ENCODE peak calls at places on chromosomes 12 and 14, in six cellular contexts. H, A, M, E, Y and O are unnamed samples.
A peak's percentile ranks its signal among the peaks of the same experiment; 100 is the strongest.

GRCh38 chr14:73227812-73228781 is 9.2 kb upstream of the PAPLN start:
- DNase-seq in H (peak; percentile 38), A (no peak), M (peak; percentile 74), E (peak; percentile 84), Y (peak; percentile 43), O (peak; percentile 93)

GRCh38 chr12:115934046-115934445 is 343.4 kb downstream of the MED13L start:
- DNase-seq in H (no peak), A (no peak), M (no peak), E (no peak), Y (no peak), O (peak; percentile 68)

GRCh38 chr14:105943973-105944602 is 417.7 kb downstream of the TMEM121 start:
- DNase-seq in H (no peak), A (no peak), M (no peak), E (no peak), Y (no peak), O (no peak)

GRCh38 chr14:65168840-65169239 is 66.5 kb upstream of the MAX start:
- DNase-seq in H (no peak), A (no peak), M (no peak), E (peak; percentile 28), Y (no peak), O (no peak)

GRCh38 chr14:102020058-102020971 is 55.9 kb downstream of the DYNC1H1 start:
- DNase-seq in H (no peak), A (no peak), M (no peak), E (no peak), Y (no peak), O (no peak)

GRCh38 chr12:91975891-91976290 is 169.8 kb downstream of the BTG1 start:
- DNase-seq in H (no peak), A (no peak), M (no peak), E (no peak), Y (no peak), O (no peak)

GRCh38 chr14:105473033-105473676 is 1.5 kb upstream of the CRIP2 start:
- DNase-seq in H (no peak), A (no peak), M (peak; percentile 52), E (no peak), Y (no peak), O (no peak)

GRCh38 chr12:92968201-92968813 is 39.2 kb upstream of the EEA1 start:
- DNase-seq in H (no peak), A (no peak), M (no peak), E (no peak), Y (no peak), O (no peak)

GRCh38 chr12:130526813-130527212 is 189.1 kb downstream of the PIWIL1 start:
- DNase-seq in H (peak; percentile 17), A (no peak), M (no peak), E (peak; percentile 29), Y (no peak), O (no peak)

GRCh38 chr12:98696036-98696646 is 51.1 kb downstream of the APAF1 start:
- DNase-seq in H (no peak), A (no peak), M (no peak), E (no peak), Y (no peak), O (no peak)

GRCh38 chr12:47900480-47901129 is 4.2 kb downstream of the VDR start:
- DNase-seq in H (peak; percentile 65), A (peak; percentile 70), M (no peak), E (peak; percentile 67), Y (no peak), O (no peak)

GRCh38 chr14:103522028-103522581 is 525 bp downstream of the CKB start:
- DNase-seq in H (no peak), A (peak; percentile 58), M (peak; percentile 72), E (no peak), Y (peak; percentile 89), O (peak; percentile 90)

GRCh38 chr14:68899033-68899603 is 80.0 kb downstream of the ACTN1 start:
- DNase-seq in H (no peak), A (no peak), M (no peak), E (no peak), Y (no peak), O (no peak)

GRCh38 chr14:99938376-99938775 is 126.8 kb upstream of the EVL start:
- DNase-seq in H (no peak), A (peak; percentile 19), M (no peak), E (no peak), Y (no peak), O (no peak)

GRCh38 chr12:103546959-103547358 is 40.1 kb upstream of the STAB2 start:
- DNase-seq in H (no peak), A (no peak), M (no peak), E (no peak), Y (no peak), O (no peak)

GRCh38 chr14:65101631-65102440 is 481 bp downstream of the MAX start:
- DNase-seq in H (peak; percentile 34), A (peak; percentile 69), M (peak; percentile 61), E (peak; percentile 58), Y (peak; percentile 85), O (peak; percentile 29)

GRCh38 chr14:104460920-104461651 is 118.5 kb upstream of the C14orf180 start:
- DNase-seq in H (no peak), A (no peak), M (peak; percentile 87), E (no peak), Y (peak; percentile 79), O (peak; percentile 82)

GRCh38 chr14:83467811-83468210 is 1934.2 kb upstream of the SEL1L start:
- DNase-seq in H (no peak), A (no peak), M (no peak), E (peak; percentile 31), Y (no peak), O (no peak)

GRCh38 chr14:67856806-67857205 is 37.2 kb downstream of the RAD51B start:
- DNase-seq in H (no peak), A (no peak), M (no peak), E (no peak), Y (no peak), O (no peak)

GRCh38 chr14:68392393-68393085 is 400.3 kb downstream of the ZFP36L1 start:
- DNase-seq in H (peak; percentile 51), A (peak; percentile 87), M (peak; percentile 65), E (peak; percentile 34), Y (no peak), O (peak; percentile 89)

GRCh38 chr12:125004621-125005020 is 11.2 kb downstream of the BRI3BP start:
- DNase-seq in H (no peak), A (no peak), M (no peak), E (no peak), Y (no peak), O (no peak)

GRCh38 chr12:52390739-52391617 is 5.5 kb upstream of the KRT84 start:
- DNase-seq in H (peak; percentile 22), A (no peak), M (no peak), E (peak; percentile 28), Y (no peak), O (no peak)

GRCh38 chr14:104221071-104221625 is 82.8 kb downstream of the KIF26A start:
- DNase-seq in H (no peak), A (no peak), M (peak; percentile 10), E (no peak), Y (peak; percentile 61), O (no peak)

GRCh38 chr14:74583689-74584434 is 28.2 kb downstream of the LTBP2 start:
- DNase-seq in H (no peak), A (peak; percentile 13), M (peak; percentile 28), E (no peak), Y (no peak), O (no peak)

GRCh38 chr12:99722690-99723486 is 75.3 kb downstream of the GARIN6 start:
- DNase-seq in H (no peak), A (no peak), M (no peak), E (no peak), Y (peak; percentile 15), O (no peak)

GRCh38 chr14:34374998-34375740 is 86.9 kb downstream of the SPTSSA start:
- DNase-seq in H (peak; percentile 33), A (no peak), M (no peak), E (no peak), Y (no peak), O (no peak)

DNA sequence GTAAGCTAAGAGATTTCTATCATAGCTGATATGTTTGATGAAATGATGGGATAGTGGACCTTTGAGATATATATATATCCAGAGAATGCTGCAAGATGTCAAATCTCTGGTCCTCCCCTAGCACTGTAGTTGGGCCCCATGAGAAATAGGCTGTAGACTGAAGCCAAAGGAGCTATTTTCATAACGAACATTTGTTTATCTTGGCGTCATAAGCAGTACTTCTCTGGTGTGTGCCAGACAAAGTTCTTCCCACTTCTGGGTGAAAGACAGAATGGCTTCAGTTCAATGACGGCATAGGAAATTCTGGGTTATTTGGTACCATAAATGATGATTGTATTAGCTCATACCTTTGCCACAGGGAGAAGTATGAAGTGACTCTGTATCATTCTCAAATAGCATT is 534.3 kb downstream of the SOX5 start:
- DNase-seq in H (no peak), A (no peak), M (no peak), E (no peak), Y (no peak), O (no peak)
- TF ChIP-seq POLR2A in H (no peak), A (no peak), M (no peak), E (no peak), Y (no peak), O (no peak)

DNA sequence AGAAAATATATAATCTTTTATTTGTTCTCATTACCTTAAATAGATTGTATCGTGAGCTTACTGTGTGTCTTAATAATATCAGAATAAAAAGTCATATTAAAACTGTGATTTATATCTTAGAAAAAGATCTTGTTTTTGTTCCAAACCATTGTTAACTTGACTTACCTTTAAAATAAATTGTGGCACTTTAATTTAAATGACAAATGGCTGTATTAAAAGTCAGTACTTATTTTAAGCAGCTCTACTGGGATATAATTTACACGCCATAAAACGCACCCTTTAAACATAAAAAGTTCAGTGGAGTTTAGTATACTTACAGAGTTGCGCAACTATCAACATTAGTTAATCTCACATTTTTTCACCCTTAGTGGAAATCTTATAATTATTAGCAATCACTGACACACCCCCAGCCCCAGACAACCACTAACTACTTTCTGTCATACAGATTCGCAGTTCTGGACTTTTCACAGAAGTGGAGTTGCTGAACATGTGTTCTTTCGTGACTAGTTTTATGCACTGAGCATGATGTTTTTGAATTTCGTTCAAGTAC is 311.7 kb downstream of the ACSS3 start:
- DNase-seq in H (no peak), A (no peak), M (no peak), E (no peak), Y (no peak), O (no peak)
- TF ChIP-seq CTCF in H (no peak), A (no peak), M (no peak), E (no peak), Y (no peak), O (no peak)

DNA sequence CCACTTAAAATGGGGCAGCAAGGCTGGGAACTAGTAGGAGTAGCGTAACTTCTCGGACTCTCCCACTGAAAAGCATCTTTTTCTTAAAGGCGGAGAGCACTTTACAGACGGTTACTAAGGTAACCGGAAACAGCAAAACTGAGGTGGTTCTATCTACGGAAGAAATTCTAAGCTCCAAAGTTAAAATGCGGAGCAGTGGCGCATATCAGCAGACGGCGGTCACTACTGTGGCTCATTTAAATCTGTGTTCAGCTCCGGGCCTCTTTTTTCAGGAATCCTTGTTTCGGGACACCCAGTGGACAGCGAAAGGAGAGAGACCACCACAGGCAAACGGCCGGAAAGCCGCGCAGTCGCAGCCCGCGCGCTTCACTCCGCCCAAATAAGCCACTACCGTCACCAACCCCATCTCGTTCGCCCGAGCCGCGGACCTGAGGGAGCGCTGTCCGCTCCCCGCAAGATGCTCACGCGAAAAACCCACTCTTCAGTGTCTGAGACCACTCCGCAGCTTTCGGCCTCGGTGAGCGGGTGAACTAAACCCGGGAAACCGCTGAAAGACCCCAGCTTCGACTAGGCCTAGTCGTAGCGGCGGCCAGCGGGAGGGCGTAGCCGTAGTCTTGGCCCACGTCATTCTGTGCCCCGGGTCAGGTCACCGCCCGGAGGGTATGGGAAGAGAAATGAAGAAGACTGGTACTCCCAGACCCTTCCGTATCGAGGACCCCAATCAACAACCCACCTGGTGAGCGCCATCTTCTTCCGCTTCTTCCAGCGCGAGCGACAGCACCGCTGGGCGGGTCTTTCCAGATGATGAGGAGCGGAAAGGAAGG is at the start of gene SNW1:
- DNase-seq in H (peak; percentile 93), A (peak; percentile 96), M (peak; percentile 90), E (peak; percentile 93), Y (peak; percentile 92), O (peak; percentile 94)
- TF ChIP-seq POLR2A in H (peak; percentile 85), A (peak; percentile 72), M (peak; percentile 77), E (peak; percentile 88), Y (peak; percentile 64), O (no peak)

GRCh38 chr12:108768591-108769500 is 37.5 kb upstream of the CORO1C start:
- DNase-seq in H (peak; percentile 89), A (peak; percentile 68), M (no peak), E (peak; percentile 37), Y (peak; percentile 87), O (peak; percentile 89)
- TF ChIP-seq CTCF in H (no peak), A (no peak), M (no peak), E (no peak), Y (peak; percentile 15), O (no peak)